ENCODE peak calls at places on chromosome 3, in four cellular contexts. K, N, A and M are unnamed samples.

GRCh38 chr3:170809975-170810357 is 60.0 kb downstream of the RPL22L1 start:
- DNase-seq in K (no peak), N (peak; percentile 47), A (no peak), M (no peak)

GRCh38 chr3:133097214-133097613 is 59.0 kb downstream of the TMEM108 start:
- DNase-seq in K (no peak), N (no peak), A (no peak), M (no peak)

GRCh38 chr3:183641875-183642274 is 6.5 kb downstream of the KLHL24 start:
- DNase-seq in K (no peak), N (no peak), A (no peak), M (no peak)

GRCh38 chr3:28050895-28051294 is 190.5 kb upstream of the CMC1 start:
- DNase-seq in K (no peak), N (peak; percentile 11), A (no peak), M (no peak)

GRCh38 chr3:129323651-129324294 is 45.1 kb downstream of the HMCES start:
- DNase-seq in K (no peak), N (no peak), A (no peak), M (no peak)

GRCh38 chr3:33687406-33688010 is 30.5 kb downstream of the CLASP2 start:
- DNase-seq in K (no peak), N (peak; percentile 1), A (no peak), M (no peak)

GRCh38 chr3:119338749-119339148 is 44.6 kb downstream of the ARHGAP31 start:
- DNase-seq in K (no peak), N (no peak), A (no peak), M (no peak)

GRCh38 chr3:160885791-160886286 is 129.8 kb downstream of the PPM1L start:
- DNase-seq in K (peak; percentile 87), N (peak; percentile 2), A (peak; percentile 32), M (no peak)

GRCh38 chr3:106533097-106533496 is 664.3 kb upstream of the CBLB start:
- DNase-seq in K (no peak), N (no peak), A (no peak), M (no peak)

GRCh38 chr3:64361962-64362735 is 136.9 kb upstream of the PRICKLE2 start:
- DNase-seq in K (no peak), N (peak; percentile 43), A (no peak), M (no peak)

GRCh38 chr3:184372911-184373310 is 5.1 kb downstream of the THPO start:
- DNase-seq in K (no peak), N (no peak), A (no peak), M (no peak)

GRCh38 chr3:177037241-177037640 is 160.0 kb downstream of the TBL1XR1 start:
- DNase-seq in K (no peak), N (no peak), A (no peak), M (no peak)

GRCh38 chr3:177041021-177041729 is 156.1 kb downstream of the TBL1XR1 start:
- DNase-seq in K (peak; percentile 30), N (no peak), A (no peak), M (no peak)

GRCh38 chr3:177039875-177040274 is 157.4 kb downstream of the TBL1XR1 start:
- DNase-seq in K (no peak), N (no peak), A (no peak), M (no peak)

GRCh38 chr3:177041730-177042551 is 155.3 kb downstream of the TBL1XR1 start:
- DNase-seq in K (no peak), N (no peak), A (no peak), M (no peak)
- H3K36me3 ChIP-seq in K (peaks cover 76% of the 10 kb centered on the region), N (peaks cover 49% of the 10 kb centered on the region), A (no peaks in the 10 kb centered on the region), M (peaks cover 20% of the 10 kb centered on the region)

DNA sequence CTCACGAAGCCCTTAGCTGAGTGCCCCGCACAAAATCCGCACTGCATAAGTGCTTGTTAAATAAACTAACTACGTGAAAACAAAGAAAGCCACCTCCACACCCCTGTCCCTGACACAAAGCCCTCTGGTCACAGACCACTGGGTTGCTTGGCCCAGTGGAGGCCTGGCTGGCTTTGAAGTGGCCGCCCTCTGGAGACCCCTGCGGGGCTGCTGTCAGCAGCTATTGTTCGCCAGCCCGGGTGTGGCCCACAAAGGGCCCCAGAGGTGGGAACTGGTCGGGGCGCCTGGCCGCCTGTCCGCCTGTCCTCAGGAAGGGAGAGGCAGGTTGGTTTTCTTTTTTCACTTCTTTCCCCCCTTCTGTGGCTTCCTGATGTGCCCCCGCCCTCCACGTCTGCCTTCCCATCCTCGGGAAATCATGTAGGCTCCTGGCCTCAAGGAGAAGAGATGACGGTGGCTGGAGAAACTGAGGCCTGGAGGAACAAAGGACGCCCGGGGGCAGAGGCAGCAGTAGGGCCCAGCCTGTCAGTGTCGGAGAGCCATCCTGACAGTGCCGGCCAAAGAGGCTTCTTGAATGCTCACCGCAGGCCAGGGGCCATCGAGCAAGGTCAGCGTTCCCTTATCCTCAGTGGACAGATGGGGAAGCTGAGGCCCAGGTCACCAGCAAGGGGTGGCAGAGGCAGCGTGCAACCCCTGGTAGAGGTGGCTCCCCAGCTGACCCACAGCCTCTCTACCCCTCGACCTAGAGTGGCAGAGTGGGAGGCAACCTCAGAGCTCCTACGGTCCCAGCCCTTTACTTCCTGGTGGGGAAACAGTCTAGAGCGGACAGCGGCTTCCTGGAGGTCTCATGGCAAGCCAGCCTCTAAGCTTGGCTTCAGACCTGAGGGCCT is 61.2 kb downstream of the SLC6A6 start:
- DNase-seq in K (no peak), N (no peak), A (no peak), M (no peak)
- H3K36me3 ChIP-seq in K (peaks cover 100% of the 10 kb centered on the region), N (peaks cover 92% of the 10 kb centered on the region), A (no peaks in the 10 kb centered on the region), M (peaks cover 16% of the 10 kb centered on the region)

GRCh38 chr3:16300282-16300681 is 35.3 kb downstream of the OXNAD1 start:
- DNase-seq in K (no peak), N (peak; percentile 16), A (no peak), M (no peak)

GRCh38 chr3:16300881-16301359 is 35.9 kb downstream of the OXNAD1 start:
- DNase-seq in K (no peak), N (no peak), A (no peak), M (no peak)

GRCh38 chr3:16302082-16302631 is 37.1 kb downstream of the OXNAD1 start:
- DNase-seq in K (no peak), N (no peak), A (no peak), M (no peak)

GRCh38 chr3:16303037-16303436 is 38.0 kb downstream of the OXNAD1 start:
- DNase-seq in K (no peak), N (no peak), A (no peak), M (no peak)

DNA sequence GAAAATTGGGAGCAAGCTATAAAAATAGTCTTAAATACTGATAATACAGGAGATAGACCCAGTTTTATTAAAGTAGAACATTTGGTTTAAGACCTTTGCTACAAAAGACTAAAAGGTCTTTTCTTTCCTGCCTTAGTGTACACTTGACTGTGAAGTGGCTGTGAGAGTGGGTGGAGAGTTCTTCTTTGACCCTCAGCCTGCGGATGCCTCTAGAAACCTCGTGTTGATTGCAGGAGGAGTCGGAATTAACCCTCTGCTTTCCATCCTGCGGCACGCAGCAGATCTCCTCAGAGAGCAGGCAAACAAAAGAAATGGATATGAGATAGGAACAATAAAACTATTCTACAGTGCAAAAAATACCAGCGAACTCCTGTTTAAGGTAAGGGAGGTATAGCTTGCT is 36.5 kb downstream of the OXNAD1 start:
- DNase-seq in K (no peak), N (no peak), A (no peak), M (no peak)
- H3K36me3 ChIP-seq in K (peaks cover 68% of the 10 kb centered on the region), N (peaks cover 29% of the 10 kb centered on the region), A (no peaks in the 10 kb centered on the region), M (no peaks in the 10 kb centered on the region)

GRCh38 chr3:36852071-36852470 is 87.7 kb upstream of the DCLK3 start:
- DNase-seq in K (no peak), N (no peak), A (no peak), M (no peak)
- H3K36me3 ChIP-seq in K (peaks cover 93% of the 10 kb centered on the region), N (no peaks in the 10 kb centered on the region), A (no peaks in the 10 kb centered on the region), M (peaks cover 31% of the 10 kb centered on the region)

DNA sequence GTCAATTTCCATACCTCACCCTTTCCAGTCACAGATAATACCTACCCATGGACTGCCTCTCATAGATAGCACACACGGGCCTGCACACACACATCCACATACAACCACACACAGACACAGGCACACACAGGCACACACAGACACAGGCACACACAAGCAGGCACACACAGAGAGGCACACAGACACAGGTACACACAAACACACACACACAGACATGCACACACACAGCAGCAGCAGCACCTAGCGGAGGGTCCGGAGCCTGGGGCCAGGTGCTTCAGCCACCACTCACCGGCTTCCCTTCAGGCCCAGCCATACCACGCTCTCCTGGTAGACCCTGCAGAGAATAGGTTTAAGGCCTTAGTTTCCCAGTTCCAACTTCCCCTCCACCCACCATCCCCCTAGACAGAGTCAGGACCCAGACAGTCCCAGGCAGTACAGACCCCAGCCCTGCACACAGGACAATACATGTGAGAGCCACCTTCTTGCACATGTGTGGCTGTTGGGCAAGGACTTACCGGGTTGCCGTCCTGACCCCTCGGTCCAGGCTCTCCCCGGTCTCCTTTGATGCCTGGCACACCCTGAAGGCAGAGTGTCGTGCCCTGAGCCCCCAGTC is 10.5 kb upstream of the UCN2 start:
- DNase-seq in K (no peak), N (no peak), A (no peak), M (no peak)
- H3K36me3 ChIP-seq in K (peaks cover 6% of the 10 kb centered on the region), N (peaks cover 100% of the 10 kb centered on the region), A (no peaks in the 10 kb centered on the region), M (peaks cover 3% of the 10 kb centered on the region)

DNA sequence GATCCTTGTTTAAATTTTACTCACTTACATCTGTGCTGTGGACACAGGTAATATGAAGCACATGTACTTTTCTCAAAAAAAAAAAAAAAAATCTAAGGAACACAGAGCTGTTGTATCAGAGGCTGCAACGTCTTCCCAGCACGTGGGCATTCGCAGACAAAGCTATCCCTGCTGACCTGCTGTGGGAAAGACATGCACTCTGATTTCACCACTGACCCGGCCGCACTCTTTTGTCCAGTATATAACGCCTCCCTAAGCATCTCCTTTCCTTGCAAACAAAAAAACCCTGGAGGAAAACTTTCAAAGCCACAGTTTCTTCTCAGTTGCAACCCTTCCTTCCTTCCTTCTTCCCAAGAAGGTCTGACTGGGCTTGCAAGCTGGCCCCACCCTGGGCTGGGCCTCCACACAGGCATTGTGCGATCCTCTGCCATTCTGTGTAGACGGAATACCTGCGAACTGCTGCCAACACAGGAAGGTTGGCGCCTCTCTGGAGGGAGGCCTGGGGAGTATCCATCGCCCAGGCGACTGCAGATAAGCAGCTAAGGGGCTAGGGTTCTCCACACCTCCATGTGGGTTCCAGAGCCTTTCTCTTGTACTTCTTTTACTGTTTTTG is 50.8 kb downstream of the SLC12A8 start:
- DNase-seq in K (peak; percentile 48), N (no peak), A (no peak), M (no peak)
- H3K36me3 ChIP-seq in K (no peaks in the 10 kb centered on the region), N (no peaks in the 10 kb centered on the region), A (no peaks in the 10 kb centered on the region), M (no peaks in the 10 kb centered on the region)

GRCh38 chr3:15011174-15011573 is 53.9 kb downstream of the MRPS25 start:
- DNase-seq in K (no peak), N (no peak), A (no peak), M (no peak)
- H3K36me3 ChIP-seq in K (peaks cover 92% of the 10 kb centered on the region), N (peaks cover 58% of the 10 kb centered on the region), A (no peaks in the 10 kb centered on the region), M (peaks cover 61% of the 10 kb centered on the region)

GRCh38 chr3:128179474-128179819 is 26.2 kb downstream of the EEFSEC start:
- DNase-seq in K (no peak), N (no peak), A (no peak), M (no peak)

GRCh38 chr3:128180913-128181312 is 27.6 kb downstream of the EEFSEC start:
- DNase-seq in K (no peak), N (no peak), A (no peak), M (no peak)

GRCh38 chr3:128177865-128178264 is 24.6 kb downstream of the EEFSEC start:
- DNase-seq in K (no peak), N (peak; percentile 3), A (no peak), M (no peak)

GRCh38 chr3:128180446-128180845 is 27.2 kb downstream of the EEFSEC start:
- DNase-seq in K (no peak), N (no peak), A (no peak), M (no peak)

GRCh38 chr3:128178782-128179473 is 25.6 kb downstream of the EEFSEC start:
- DNase-seq in K (no peak), N (peak; percentile 18), A (no peak), M (no peak)
- H3K36me3 ChIP-seq in K (no peaks in the 10 kb centered on the region), N (no peaks in the 10 kb centered on the region), A (no peaks in the 10 kb centered on the region), M (no peaks in the 10 kb centered on the region)